ENCODE peak calls at places on chromosomes 5 and 9, in five cellular contexts. One of them, this sample, is unnamed.

GRCh38 chr9:113934167-113934566 is 58.1 kb downstream of the ZNF618 start:
- DNase-seq in K562: no peak
- DNase-seq in WTC11: no peak
- DNase-seq in HCT116: no peak
- DNase-seq in A549: no peak
- DNase-seq in this sample: no peak

GRCh38 chr9:82488702-82489578 is 500.4 kb downstream of the SPATA31D1 start:
- DNase-seq in K562: no peak
- DNase-seq in WTC11: no peak
- DNase-seq in HCT116: no peak
- DNase-seq in A549: no peak
- DNase-seq in this sample: no peak

GRCh38 chr9:136859821-136860269 is 6.3 kb downstream of the EDF1 start:
- DNase-seq in WTC11: peak; percentile 12
- DNase-seq in A549: no peak
- DNase-seq in K562: no peak
- DNase-seq in HCT116: no peak
- DNase-seq in this sample: no peak

GRCh38 chr5:14034991-14035390 is 90.5 kb upstream of the DNAH5 start:
- DNase-seq in HCT116: no peak
- DNase-seq in A549: no peak
- DNase-seq in WTC11: no peak
- DNase-seq in K562: no peak
- DNase-seq in this sample: no peak

GRCh38 chr5:59115345-59115744 is 532.5 kb downstream of the RAB3C start:
- DNase-seq in A549: no peak
- DNase-seq in K562: no peak
- DNase-seq in WTC11: no peak
- DNase-seq in HCT116: no peak
- DNase-seq in this sample: no peak

GRCh38 chr5:74643160-74643562 is 2.6 kb upstream of the ENC1 start:
- DNase-seq in A549: no peak
- DNase-seq in HCT116: peak; percentile 48
- DNase-seq in K562: peak; percentile 34
- DNase-seq in WTC11: no peak
- DNase-seq in this sample: peak; percentile 95

GRCh38 chr5:104800440-104801048 is 1238.0 kb upstream of the NUDT12 start:
- DNase-seq in K562: peak; percentile 12
- DNase-seq in A549: no peak
- DNase-seq in WTC11: peak; percentile 31
- DNase-seq in HCT116: peak; percentile 3
- DNase-seq in this sample: peak; percentile 62

GRCh38 chr5:59238126-59238902 is 655.2 kb downstream of the PDE4D start:
- DNase-seq in K562: no peak
- DNase-seq in A549: no peak
- DNase-seq in WTC11: no peak
- DNase-seq in HCT116: no peak
- DNase-seq in this sample: no peak

GRCh38 chr5:14399054-14399657 is 182.4 kb upstream of the OTULINL start:
- DNase-seq in K562: peak; percentile 54
- DNase-seq in HCT116: peak; percentile 21
- DNase-seq in WTC11: no peak
- DNase-seq in A549: peak; percentile 53
- DNase-seq in this sample: peak; percentile 62

GRCh38 chr5:88677943-88678779 is 204.8 kb downstream of the MEF2C start:
- DNase-seq in A549: no peak
- DNase-seq in HCT116: no peak
- DNase-seq in WTC11: peak; percentile 63
- DNase-seq in K562: no peak
- DNase-seq in this sample: peak; percentile 40

GRCh38 chr5:10702040-10702629 is 58.9 kb downstream of the DAP start:
- DNase-seq in A549: no peak
- DNase-seq in K562: peak; percentile 88
- DNase-seq in HCT116: peak; percentile 68
- DNase-seq in WTC11: no peak
- DNase-seq in this sample: no peak

GRCh38 chr5:122076023-122076422 is 2.0 kb downstream of the LOX start:
- DNase-seq in A549: no peak
- DNase-seq in WTC11: no peak
- DNase-seq in HCT116: no peak
- DNase-seq in K562: no peak
- DNase-seq in this sample: no peak

GRCh38 chr5:21063146-21063545 is 1075.1 kb upstream of the CDH18 start:
- DNase-seq in K562: no peak
- DNase-seq in HCT116: no peak
- DNase-seq in A549: no peak
- DNase-seq in WTC11: no peak
- DNase-seq in this sample: no peak

GRCh38 chr5:157564149-157564711 is 11.3 kb downstream of the ADAM19 start:
- DNase-seq in HCT116: no peak
- DNase-seq in WTC11: no peak
- DNase-seq in A549: no peak
- DNase-seq in K562: peak; percentile 53
- DNase-seq in this sample: no peak

DNA sequence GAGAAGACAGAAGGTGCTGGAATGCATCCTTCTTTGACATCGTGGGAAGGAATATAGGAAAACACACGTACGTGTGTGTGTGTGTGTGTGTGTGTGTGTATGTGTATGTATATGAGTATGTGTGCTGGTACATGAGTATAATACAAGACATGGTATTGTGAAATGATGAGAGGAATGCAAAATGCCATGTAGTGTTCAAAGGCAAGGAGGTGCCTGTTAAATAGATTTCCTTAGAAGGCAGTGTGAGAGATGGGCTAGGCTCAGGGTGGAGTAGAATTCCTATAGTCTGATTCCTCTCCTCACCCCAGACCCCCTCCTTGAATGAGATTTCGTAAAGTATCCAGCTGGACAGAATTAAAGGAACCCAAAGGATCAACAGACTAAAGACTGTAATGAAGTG is 11.1 kb downstream of the GPR21 start:
- DNase-seq in HCT116: no peak
- DNase-seq in K562: no peak
- DNase-seq in A549: no peak
- DNase-seq in WTC11: no peak
- DNase-seq in this sample: no peak
- TF ChIP-seq MAX in HCT116: no peak
- TF ChIP-seq MAX in K562: no peak
- TF ChIP-seq MAX in A549: no peak
- TF ChIP-seq MAX in WTC11: no peak
- TF ChIP-seq MAX in this sample: no peak

DNA sequence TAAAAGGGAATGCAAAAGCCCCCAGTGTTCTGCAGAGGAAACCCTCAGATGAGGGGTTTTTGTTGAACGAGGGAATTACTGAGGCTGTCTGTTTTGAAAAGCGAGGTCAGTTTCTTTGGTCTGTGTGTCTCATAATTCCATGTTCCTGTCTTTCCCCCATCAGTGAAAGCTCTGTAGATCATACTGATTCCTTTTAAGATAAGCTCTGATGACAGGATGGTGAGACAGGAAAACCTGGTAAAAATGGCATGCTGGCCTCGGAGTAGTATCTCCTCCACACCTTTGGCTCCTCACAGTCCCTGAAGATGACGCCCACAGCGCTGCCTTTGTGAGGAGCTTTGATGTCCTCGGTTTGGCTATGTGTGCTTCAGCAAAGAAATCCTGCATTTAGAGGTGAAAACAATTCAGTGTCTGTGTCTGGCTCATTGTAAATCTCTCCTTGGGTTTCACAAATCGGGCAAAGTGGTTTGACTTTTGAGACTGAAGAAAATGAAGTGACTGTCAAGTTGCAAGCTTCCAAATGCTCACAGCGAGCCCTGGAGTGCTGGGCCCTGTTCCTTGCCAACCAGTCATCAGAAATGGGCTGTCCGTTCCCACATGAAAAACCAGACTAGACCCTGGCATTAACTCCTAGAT is 124.9 kb upstream of the ICE1 start:
- DNase-seq in K562: no peak
- DNase-seq in A549: no peak
- DNase-seq in HCT116: no peak
- DNase-seq in WTC11: no peak
- DNase-seq in this sample: no peak
- TF ChIP-seq CTCF in K562: no peak
- TF ChIP-seq CTCF in A549: no peak
- TF ChIP-seq CTCF in HCT116: no peak
- TF ChIP-seq CTCF in WTC11: no peak
- TF ChIP-seq CTCF in this sample: no peak

GRCh38 chr5:1325870-1326546 is 18.9 kb downstream of the CLPTM1L start:
- DNase-seq in A549: no peak
- DNase-seq in WTC11: no peak
- DNase-seq in K562: no peak
- DNase-seq in HCT116: no peak
- DNase-seq in this sample: no peak
- TF ChIP-seq MAX in A549: no peak
- TF ChIP-seq MAX in WTC11: no peak
- TF ChIP-seq MAX in K562: no peak
- TF ChIP-seq MAX in HCT116: no peak
- TF ChIP-seq MAX in this sample: no peak

GRCh38 chr5:172395483-172395882 is 58.8 kb downstream of the SH3PXD2B start:
- DNase-seq in K562: no peak
- DNase-seq in WTC11: no peak
- DNase-seq in HCT116: no peak
- DNase-seq in A549: no peak
- DNase-seq in this sample: peak; percentile 43

GRCh38 chr5:172385661-172386187 is 68.6 kb downstream of the SH3PXD2B start:
- DNase-seq in HCT116: no peak
- DNase-seq in A549: no peak
- DNase-seq in K562: no peak
- DNase-seq in WTC11: no peak
- DNase-seq in this sample: no peak

GRCh38 chr5:172385164-172385563 is 69.2 kb downstream of the SH3PXD2B start:
- DNase-seq in K562: no peak
- DNase-seq in A549: no peak
- DNase-seq in WTC11: no peak
- DNase-seq in HCT116: no peak
- DNase-seq in this sample: no peak

DNA sequence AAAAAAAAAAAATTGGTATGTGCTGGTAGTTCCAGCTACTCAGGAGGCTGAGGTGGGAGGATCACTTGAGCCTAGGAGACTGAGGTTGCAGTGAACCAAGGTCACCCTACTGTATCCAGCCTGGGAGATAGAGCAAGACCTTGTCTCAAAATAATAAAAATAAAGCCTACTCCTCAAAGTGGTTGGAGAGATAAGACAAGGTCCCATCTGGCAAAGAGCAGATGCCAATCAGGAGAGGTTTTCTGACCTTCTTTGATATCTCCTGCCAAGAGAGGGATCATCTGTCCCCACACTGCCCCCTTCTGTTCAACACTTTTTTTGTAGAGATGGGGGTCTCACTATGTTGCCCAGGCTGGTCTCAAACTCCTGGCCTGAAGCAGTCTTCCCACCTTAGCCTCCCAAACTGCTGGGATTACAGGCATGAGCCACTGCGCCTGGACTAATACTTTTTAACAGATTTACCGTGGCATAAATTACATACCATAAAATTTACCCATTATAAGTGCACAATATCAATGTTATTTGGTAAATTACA is 64.7 kb downstream of the SH3PXD2B start:
- DNase-seq in A549: no peak
- DNase-seq in HCT116: no peak
- DNase-seq in K562: peak; percentile 3
- DNase-seq in WTC11: no peak
- DNase-seq in this sample: no peak
- TF ChIP-seq CTCF in A549: peak; percentile 38
- TF ChIP-seq CTCF in HCT116: peak; percentile 15
- TF ChIP-seq CTCF in K562: no peak
- TF ChIP-seq CTCF in WTC11: no peak
- TF ChIP-seq CTCF in this sample: peak; percentile 18

DNA sequence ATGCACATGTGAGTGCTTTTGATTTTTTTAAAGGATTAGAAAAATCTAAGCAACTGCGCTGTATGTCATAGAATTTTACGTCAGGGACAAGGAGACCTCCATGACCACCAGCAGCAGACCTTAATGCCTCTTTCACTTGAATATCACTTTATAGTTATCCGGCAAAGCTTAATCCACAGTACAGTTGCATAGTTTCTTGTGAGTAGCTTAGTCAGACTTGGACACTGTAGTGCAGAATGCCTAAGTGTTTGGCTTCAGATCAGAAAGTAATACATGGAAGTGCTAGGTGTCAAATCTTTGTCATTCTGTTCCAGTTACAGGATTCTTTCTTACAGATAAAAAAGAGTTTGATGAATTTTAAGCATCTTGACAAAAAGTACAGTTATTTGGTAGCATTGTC is 239.9 kb upstream of the PAPPA start:
- DNase-seq in K562: no peak
- DNase-seq in A549: no peak
- DNase-seq in WTC11: no peak
- DNase-seq in HCT116: no peak
- DNase-seq in this sample: no peak
- TF ChIP-seq MAX in K562: no peak
- TF ChIP-seq MAX in A549: no peak
- TF ChIP-seq MAX in WTC11: no peak
- TF ChIP-seq MAX in HCT116: no peak
- TF ChIP-seq MAX in this sample: no peak

GRCh38 chr5:112921031-112921832 is 795 bp downstream of the REEP5 start:
- DNase-seq in K562: peak; percentile 74
- DNase-seq in HCT116: peak; percentile 43
- DNase-seq in WTC11: peak; percentile 66
- DNase-seq in A549: peak; percentile 69
- DNase-seq in this sample: peak; percentile 89
- TF ChIP-seq CTCF in K562: no peak
- TF ChIP-seq CTCF in HCT116: no peak
- TF ChIP-seq CTCF in WTC11: no peak
- TF ChIP-seq CTCF in A549: no peak
- TF ChIP-seq CTCF in this sample: no peak

GRCh38 chr5:5387789-5388188 is 34.7 kb upstream of the ICE1 start:
- DNase-seq in HCT116: no peak
- DNase-seq in WTC11: no peak
- DNase-seq in A549: no peak
- DNase-seq in K562: no peak
- DNase-seq in this sample: no peak
- TF ChIP-seq MAX in HCT116: no peak
- TF ChIP-seq MAX in WTC11: no peak
- TF ChIP-seq MAX in A549: no peak
- TF ChIP-seq MAX in K562: no peak
- TF ChIP-seq MAX in this sample: no peak

DNA sequence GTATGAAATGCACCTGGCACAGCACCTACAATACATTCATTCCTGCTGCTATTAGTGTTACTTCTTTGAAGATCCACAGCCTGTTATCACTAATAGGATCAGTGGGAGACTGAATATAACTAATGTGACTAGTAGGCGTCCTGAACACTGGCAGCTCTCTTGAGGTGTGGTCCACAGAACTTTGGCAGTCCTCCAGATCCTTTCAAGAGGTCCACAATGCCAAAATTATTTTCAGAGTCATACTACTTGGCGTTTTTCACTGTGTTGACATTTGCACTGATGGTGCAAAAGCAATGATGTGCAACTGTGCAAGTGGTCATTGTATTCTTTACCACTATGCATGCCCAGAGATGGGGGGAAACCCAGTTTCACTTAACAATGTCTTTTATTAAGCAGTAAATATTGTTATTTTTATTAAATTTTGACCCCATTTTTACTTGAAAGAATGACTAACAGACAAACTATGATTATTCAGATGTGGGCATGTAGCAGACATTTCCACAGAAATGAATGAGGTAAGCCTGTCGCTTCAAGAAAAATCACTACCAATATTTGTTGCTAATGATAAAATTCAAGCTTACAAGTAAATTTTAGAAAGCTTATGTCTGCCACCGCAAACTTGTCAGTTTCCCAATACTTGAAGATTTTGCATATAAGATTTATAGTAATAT is 48.9 kb downstream of the ADRB2 start:
- DNase-seq in HCT116: no peak
- DNase-seq in WTC11: no peak
- DNase-seq in K562: no peak
- DNase-seq in A549: no peak
- DNase-seq in this sample: no peak
- TF ChIP-seq CTCF in HCT116: no peak
- TF ChIP-seq CTCF in WTC11: no peak
- TF ChIP-seq CTCF in K562: no peak
- TF ChIP-seq CTCF in A549: no peak
- TF ChIP-seq CTCF in this sample: no peak